ENCODE peak calls at places on chromosomes 11 and 22, in seven cellular contexts. G is IMR-90, M is D721Med, P is Calu3, Q is kidney, Z is tibial artery, A is AG09309. I is an unnamed sample.

GRCh38 chr11:79414644-79415317 is 26.0 kb downstream of the TENM4 start:
- DNase-seq in G (peak), M (no peak), A (no peak), P (no peak), Q (peak), Z (peak), I (peak)

GRCh38 chr11:8604078-8604723 is 10.2 kb upstream of the STK33 start:
- DNase-seq in Z (peak), P (peak), G (peak), M (peak), A (peak), Q (no peak), I (peak)

GRCh38 chr22:43796567-43796966 is 15.5 kb downstream of the EFCAB6 start:
- DNase-seq in G (peak), Z (no peak), M (no peak), A (peak), Q (no peak), P (no peak), I (peak)

GRCh38 chr11:75812542-75813040 is 2.4 kb upstream of the UVRAG start:
- DNase-seq in P (no peak), Q (no peak), A (no peak), Z (no peak), G (no peak), M (no peak), I (peak)

GRCh38 chr11:106706355-106706754 is 311.9 kb downstream of the GUCY1A2 start:
- DNase-seq in Z (no peak), G (peak), A (peak), M (no peak), P (no peak), Q (no peak), I (peak)

GRCh38 chr11:8719260-8720190 is 36.9 kb downstream of the RPL27A start:
- DNase-seq in P (peak), Q (peak), Z (peak), A (peak), M (no peak), G (peak), I (peak)

GRCh38 chr22:32565002-32565339 is 90.4 kb downstream of the FBXO7 start:
- DNase-seq in Z (no peak), P (no peak), M (no peak), Q (no peak), A (no peak), G (no peak), I (no peak)

GRCh38 chr22:30763815-30764686 is 69.4 kb downstream of the OSBP2 start:
- DNase-seq in G (peak), Z (no peak), M (peak), A (peak), P (peak), Q (no peak), I (peak)

GRCh38 chr11:77411238-77411637 is 62.7 kb downstream of the PAK1 start:
- DNase-seq in M (no peak), Q (peak), A (no peak), P (no peak), Z (peak), G (peak), I (peak)

GRCh38 chr11:10770626-10771254 is 19.7 kb downstream of the CTR9 start:
- DNase-seq in Z (no peak), G (peak), A (no peak), P (peak), Q (no peak), M (no peak), I (peak)

GRCh38 chr22:31556627-31557203 is 60.4 kb downstream of the SFI1 start:
- DNase-seq in P (peak), Q (no peak), A (no peak), Z (no peak), M (no peak), G (peak), I (peak)

DNA sequence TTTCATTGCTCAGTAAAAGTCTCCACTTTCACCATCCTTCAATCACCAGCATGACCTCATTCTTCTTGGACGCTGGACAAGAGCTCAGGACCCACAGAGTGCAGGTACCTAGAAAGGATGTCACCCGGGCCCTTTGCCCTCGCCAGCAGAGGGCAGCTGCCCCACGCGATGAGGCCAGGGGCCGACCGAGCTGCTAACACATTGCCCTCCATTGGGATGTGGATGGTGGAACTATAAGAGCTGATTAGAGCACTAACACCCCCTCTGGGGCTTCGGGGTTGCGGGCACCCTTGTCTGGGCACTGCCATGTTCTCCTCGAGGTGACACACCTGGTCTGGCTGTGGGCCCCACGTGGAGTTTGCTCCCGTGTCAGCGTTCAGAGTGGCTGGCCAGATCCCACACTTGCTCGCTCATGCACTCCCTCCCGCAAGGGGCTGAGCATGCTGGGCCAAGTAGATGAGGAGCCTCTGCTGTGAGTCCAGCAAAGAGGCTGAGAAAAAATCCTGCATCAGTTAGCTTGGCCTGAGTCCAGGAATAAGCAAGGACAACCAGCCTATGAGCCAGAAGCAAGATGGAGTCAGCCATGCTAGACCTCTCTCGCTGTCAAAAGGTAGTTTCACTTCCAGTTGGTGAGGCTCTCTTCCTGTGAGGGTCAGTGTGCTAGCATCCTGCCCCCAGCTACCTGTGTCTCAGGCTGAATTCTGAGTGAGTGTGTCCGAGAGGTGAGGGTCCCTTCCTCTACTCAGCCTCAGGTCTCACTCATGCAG is 9.8 kb downstream of the KRTAP5-6 start:
- DNase-seq in Z (no peak), G (no peak), P (peak), M (no peak), A (no peak), Q (no peak), I (peak)
- TF ChIP-seq CTCF in Z (peak), G (peak), P (no peak), M (no peak), A (no peak), Q (no peak), I (peak)

GRCh38 chr11:26527685-26528084 is 44.4 kb downstream of the MUC15 start:
- DNase-seq in Q (no peak), G (no peak), A (no peak), Z (no peak), M (no peak), P (no peak), I (no peak)

DNA sequence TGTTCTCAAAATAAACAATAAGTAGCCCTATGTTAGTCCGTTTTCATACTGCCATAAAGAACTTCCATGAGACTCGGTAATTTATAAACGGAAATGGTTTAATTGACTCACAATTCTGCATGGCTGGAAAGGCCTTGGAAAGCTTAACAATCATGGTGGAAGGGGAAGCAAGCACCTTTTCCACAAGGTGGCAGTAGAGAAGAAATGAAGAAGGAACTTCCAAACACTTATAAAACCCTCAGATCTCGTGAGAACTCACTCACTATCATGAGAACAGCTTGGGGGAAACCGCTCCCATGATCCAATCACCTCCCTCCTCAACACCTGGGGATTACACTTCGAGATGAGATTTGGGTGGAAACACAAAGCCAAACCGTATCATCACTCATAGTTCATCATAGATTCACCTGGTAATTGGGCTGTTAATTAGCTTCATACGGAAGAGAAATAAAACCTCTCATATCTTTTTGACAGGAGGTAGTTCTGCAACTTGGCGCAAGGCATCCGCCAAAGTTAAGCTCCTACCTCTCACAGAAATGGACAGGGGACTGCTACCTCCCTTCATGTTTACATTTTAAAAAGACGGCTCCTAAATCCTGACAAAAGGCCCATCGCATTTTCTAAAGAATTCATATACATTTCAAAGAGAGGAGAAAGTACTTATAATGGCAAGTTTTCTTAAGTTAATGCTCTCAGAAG is 49.0 kb downstream of the MUC15 start:
- DNase-seq in G (peak), Q (no peak), M (no peak), A (no peak), P (peak), Z (no peak), I (peak)
- TF ChIP-seq CTCF in G (peak), Q (peak), M (peak), A (peak), P (peak), Z (no peak), I (peak)

GRCh38 chr11:111463276-111463675 is 48.9 kb downstream of the BTG4 start:
- DNase-seq in Q (no peak), A (no peak), G (no peak), M (no peak), P (no peak), Z (no peak), I (no peak)
- TF ChIP-seq CTCF in Q (no peak), A (no peak), G (no peak), M (no peak), P (no peak), Z (no peak), I (no peak)

GRCh38 chr22:36334081-36334831 is 53.5 kb downstream of the MYH9 start:
- DNase-seq in Q (no peak), P (no peak), A (no peak), G (no peak), Z (peak), M (no peak), I (no peak)
- TF ChIP-seq CTCF in Q (no peak), P (no peak), A (no peak), G (no peak), Z (no peak), M (no peak), I (no peak)

DNA sequence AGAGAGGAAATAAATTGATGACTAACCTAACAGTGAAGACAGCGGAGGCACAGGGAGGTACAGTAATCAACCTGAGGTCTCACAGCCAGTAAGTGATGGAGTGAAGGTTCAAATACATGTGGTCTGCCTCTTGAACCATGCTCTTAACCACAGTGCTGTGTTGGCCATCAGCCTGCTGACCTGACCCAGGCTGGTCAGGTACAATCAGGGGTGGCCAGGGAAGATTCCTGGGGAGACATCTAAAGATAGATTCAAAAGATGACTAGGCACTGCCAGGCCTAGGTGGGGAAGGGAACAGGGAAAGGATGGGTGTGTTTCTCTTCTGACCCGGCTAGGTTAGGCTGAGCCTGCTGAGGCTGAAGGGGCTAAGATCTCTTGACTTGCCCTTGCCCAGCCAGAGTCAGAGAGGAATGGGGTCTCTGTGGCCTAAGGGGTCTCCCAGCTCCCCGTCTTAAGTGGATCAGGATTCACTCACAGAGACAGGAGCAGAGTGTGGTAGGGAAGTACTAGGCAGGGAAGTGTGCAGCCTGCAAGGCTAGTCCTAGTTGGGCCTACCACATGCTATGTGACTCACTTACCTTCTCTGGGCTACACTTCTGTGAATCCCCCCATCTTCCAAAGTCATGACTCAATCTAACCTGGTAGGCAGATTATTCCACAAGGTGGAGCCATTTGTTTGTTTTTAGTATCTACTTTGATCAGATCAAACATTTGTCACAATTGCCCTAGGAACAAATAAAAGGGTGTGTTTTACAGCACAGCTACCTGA is 10.4 kb upstream of the SREBF2 start:
- DNase-seq in A (peak), P (peak), M (no peak), G (peak), Z (no peak), Q (no peak), I (peak)
- TF ChIP-seq CTCF in A (peak), P (peak), M (peak), G (peak), Z (peak), Q (peak), I (peak)

GRCh38 chr11:74311352-74311926 is at the start of gene P4HA3:
- DNase-seq in Z (peak), M (no peak), P (peak), Q (peak), G (peak), A (no peak), I (peak)
- TF ChIP-seq CTCF in Z (no peak), M (no peak), P (no peak), Q (no peak), G (peak), A (no peak), I (no peak)

DNA sequence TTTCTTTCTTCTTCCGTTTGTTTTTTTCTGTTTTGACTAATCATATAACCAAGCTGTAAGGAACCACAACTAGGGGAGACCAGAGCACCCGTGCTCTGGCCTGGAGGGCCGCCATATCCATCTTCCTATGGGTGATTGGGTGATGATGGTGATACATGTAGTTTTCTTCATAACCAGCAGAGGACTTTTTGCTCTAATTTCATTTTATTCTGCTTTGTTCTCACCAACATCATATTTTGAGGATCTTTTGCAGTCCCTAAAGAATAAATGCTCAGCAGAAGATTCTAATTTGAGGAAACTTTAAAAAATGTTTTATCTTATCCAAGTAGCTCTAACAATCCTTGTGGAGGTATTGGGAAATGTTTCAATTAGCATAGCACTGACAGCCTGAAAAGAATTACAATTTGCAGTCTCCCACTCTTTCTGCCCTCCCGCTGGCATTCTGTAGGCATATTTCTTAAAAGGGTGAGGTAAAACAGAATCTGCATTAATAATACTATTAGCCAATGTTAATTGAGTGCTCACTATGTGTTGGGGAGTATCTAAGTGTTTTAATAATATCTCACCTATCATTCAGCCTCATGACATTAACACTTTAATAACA is 544.0 kb downstream of the NTM start:
- DNase-seq in P (no peak), M (no peak), Q (no peak), Z (no peak), A (no peak), G (peak), I (peak)
- TF ChIP-seq CTCF in P (no peak), M (no peak), Q (no peak), Z (peak), A (peak), G (peak), I (peak)

DNA sequence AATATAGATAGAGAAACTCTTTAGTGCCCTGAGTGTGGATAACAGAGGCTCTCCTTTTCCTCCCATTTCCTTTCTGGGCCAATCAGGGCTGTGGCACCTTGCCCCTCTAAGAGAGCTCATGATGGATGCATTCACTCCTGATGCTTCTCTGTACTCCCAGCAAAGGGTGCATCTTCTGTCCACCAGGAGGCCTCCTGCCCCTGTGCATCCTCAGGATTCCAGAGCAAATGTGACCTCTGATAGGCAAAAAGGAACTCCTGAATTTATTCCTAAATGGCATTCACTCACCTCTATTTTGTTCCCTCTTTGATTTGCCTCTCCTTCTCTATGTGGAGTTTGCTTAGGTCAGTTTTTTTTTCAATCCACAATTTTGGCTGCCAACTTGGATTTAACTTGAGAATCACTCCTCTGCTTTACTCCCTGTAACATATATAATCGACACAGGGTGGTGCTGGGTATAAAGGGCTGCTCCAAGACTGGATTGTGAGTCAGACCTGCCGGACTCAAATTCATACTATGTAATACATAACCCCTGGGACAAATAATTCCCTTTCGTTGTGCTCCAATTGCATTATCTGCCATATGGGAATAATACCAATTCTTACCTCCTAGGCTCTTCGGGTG is 1.1 kb upstream of the MRGPRX4 start:
- DNase-seq in P (peak), M (no peak), Z (no peak), A (no peak), G (no peak), Q (no peak), I (peak)
- TF ChIP-seq CTCF in P (peak), M (peak), Z (peak), A (peak), G (peak), Q (peak), I (peak)

DNA sequence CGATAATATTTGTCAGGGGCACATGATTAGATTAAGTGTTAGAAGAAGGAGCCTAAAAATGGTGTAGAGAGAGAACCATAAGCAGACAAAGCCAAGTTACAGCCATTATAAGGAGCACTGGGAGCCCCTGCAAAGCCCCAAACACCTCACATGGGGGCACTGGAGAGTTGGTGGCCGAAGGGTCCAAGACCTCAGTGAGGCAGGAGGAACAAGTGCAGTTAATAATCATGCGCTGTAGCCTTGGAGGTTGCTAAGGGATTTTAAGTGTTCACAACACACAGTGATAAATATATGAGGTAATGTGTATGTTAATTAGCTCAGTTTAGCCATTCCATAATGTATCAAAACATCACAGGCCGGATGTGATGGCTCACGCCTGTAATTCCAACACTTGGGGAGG is 54.4 kb upstream of the JAM3 start:
- DNase-seq in G (no peak), P (no peak), M (no peak), Q (no peak), A (no peak), Z (no peak), I (no peak)
- TF ChIP-seq CTCF in G (no peak), P (no peak), M (peak), Q (no peak), A (peak), Z (peak), I (peak)

I was measured in fibroblast of mammary gland.